ENCODE peak calls at places on chromosomes 16 and 17, in five cellular contexts. Y, P, R, E and B are unnamed samples.
A peak's percentile ranks its signal among the peaks of the same experiment; 100 is the strongest.

GRCh38 chr16:11253009-11253994 is 2.7 kb downstream of the SOCS1 start:
- DNase-seq in R (peak; percentile 47), E (no peak), P (no peak), Y (no peak), B (no peak)

GRCh38 chr17:41567317-41567716 is 4.5 kb downstream of the KRT9 start:
- DNase-seq in P (no peak), R (no peak), Y (no peak), E (no peak), B (no peak)

GRCh38 chr16:48913384-48913783 is 303.4 kb upstream of the N4BP1 start:
- DNase-seq in Y (no peak), R (no peak), P (no peak), E (no peak), B (no peak)

GRCh38 chr16:30924086-30924714 is 828 bp downstream of the FBXL19 start:
- DNase-seq in P (peak; percentile 86), R (no peak), Y (no peak), E (no peak), B (no peak)

GRCh38 chr16:70646260-70647241 is at the start of gene IL34:
- DNase-seq in Y (no peak), R (no peak), P (peak; percentile 69), E (no peak), B (no peak)

GRCh38 chr16:11583889-11584565 is 2.7 kb downstream of the LITAF start:
- DNase-seq in E (no peak), Y (peak; percentile 11), R (no peak), P (no peak), B (no peak)

GRCh38 chr17:1989135-1989534 is 36.0 kb downstream of the RTN4RL1 start:
- DNase-seq in Y (peak; percentile 42), P (no peak), R (peak; percentile 96), E (peak; percentile 36), B (no peak)

GRCh38 chr16:25257956-25258855 is 561 bp upstream of the ZKSCAN2 start:
- DNase-seq in P (peak; percentile 91), E (peak; percentile 51), Y (peak; percentile 84), R (peak; percentile 88), B (peak; percentile 82)

GRCh38 chr17:2054740-2055493 is at the start of gene HIC1:
- DNase-seq in E (no peak), P (peak; percentile 90), Y (peak; percentile 85), R (peak; percentile 81), B (peak; percentile 61)

GRCh38 chr17:66304304-66305174 is 2.1 kb downstream of the PRKCA start:
- DNase-seq in E (no peak), P (no peak), R (peak; percentile 64), Y (no peak), B (peak; percentile 24)

GRCh38 chr16:56401482-56401881 is 23.9 kb downstream of the AMFR start:
- DNase-seq in P (no peak), Y (no peak), E (no peak), R (no peak), B (no peak)

GRCh38 chr17:68295086-68295485 is 3.8 kb downstream of the ARSG start:
- DNase-seq in R (no peak), E (no peak), Y (no peak), P (no peak), B (no peak)

GRCh38 chr17:27733771-27734170 is 66.6 kb downstream of the NOS2 start:
- DNase-seq in P (no peak), Y (no peak), E (no peak), R (peak; percentile 13), B (no peak)